ENCODE peak calls at places on chromosomes 7 and 10, in four cellular contexts. W is AG09309, V is heart right ventricle, K is BE2C. R is an unnamed sample.

GRCh38 chr7:133434246-133434865 is 181.5 kb downstream of the EXOC4 start:
- DNase-seq in W (no peak), V (no peak), K (peak; percentile 17), R (peak; percentile 22)

GRCh38 chr7:158398750-158399149 is 188.9 kb downstream of the PTPRN2 start:
- DNase-seq in W (no peak), V (no peak), K (no peak), R (no peak)

GRCh38 chr10:22252801-22253577 is 35.2 kb upstream of the EBLN1 start:
- DNase-seq in W (no peak), V (peak; percentile 50), K (peak; percentile 5), R (no peak)

GRCh38 chr7:3897430-3898385 is 596.7 kb downstream of the SDK1 start:
- DNase-seq in W (no peak), V (no peak), K (peak; percentile 17), R (peak; percentile 50)

GRCh38 chr10:100829933-100830727 is 82.6 kb upstream of the SLF2 start:
- DNase-seq in W (no peak), V (no peak), K (no peak), R (no peak)

GRCh38 chr10:67259319-67259929 is 333.6 kb downstream of the LRRTM3 start:
- DNase-seq in W (no peak), V (no peak), K (no peak), R (no peak)

GRCh38 chr7:40221836-40222235 is 87.0 kb downstream of the SUGCT start:
- DNase-seq in W (peak; percentile 87), V (no peak), K (no peak), R (peak; percentile 91)

GRCh38 chr7:95527033-95527775 is 41.5 kb downstream of the ASB4 start:
- DNase-seq in W (peak; percentile 8), V (no peak), K (peak; percentile 69), R (peak; percentile 31)

GRCh38 chr7:24825931-24826661 is 68.8 kb upstream of the GSDME start:
- DNase-seq in W (no peak), V (no peak), K (no peak), R (peak; percentile 75)

GRCh38 chr10:54854389-54854788 is 53.4 kb upstream of the PCDH15 start:
- DNase-seq in W (no peak), V (no peak), K (no peak), R (no peak)

GRCh38 chr7:106839511-106839910 is 25.6 kb upstream of the PIK3CG start:
- DNase-seq in W (no peak), V (no peak), K (no peak), R (no peak)

GRCh38 chr10:114879541-114880158 is 58.1 kb downstream of the FHIP2A start:
- DNase-seq in W (no peak), V (peak; percentile 19), K (peak; percentile 60), R (no peak)

GRCh38 chr10:86583983-86584382 is 62.4 kb upstream of the WAPL start:
- DNase-seq in W (no peak), V (no peak), K (no peak), R (no peak)

GRCh38 chr7:371119-371778 is 81.3 kb downstream of the FOXL3 start:
- DNase-seq in W (no peak), V (no peak), K (peak; percentile 31), R (no peak)

GRCh38 chr7:128821724-128822123 is 8.5 kb upstream of the FLNC start:
- DNase-seq in W (no peak), V (no peak), K (no peak), R (no peak)

GRCh38 chr10:125144693-125145623 is 15.4 kb downstream of the CTBP2 start:
- DNase-seq in W (no peak), V (no peak), K (peak; percentile 41), R (no peak)

GRCh38 chr7:19107392-19108147 is 9.9 kb downstream of the TWIST1 start:
- DNase-seq in W (no peak), V (peak; percentile 18), K (peak; percentile 61), R (no peak)

GRCh38 chr7:142523821-142524460 is 225.3 kb upstream of the PRSS1 start:
- DNase-seq in W (no peak), V (no peak), K (no peak), R (no peak)

GRCh38 chr7:140230862-140231778 is 54.3 kb upstream of the KDM7A start:
- DNase-seq in W (no peak), V (peak; percentile 39), K (peak; percentile 85), R (no peak)

GRCh38 chr7:2245883-2246679 is 4.1 kb downstream of the NUDT1 start:
- DNase-seq in W (no peak), V (peak; percentile 44), K (no peak), R (no peak)

GRCh38 chr7:66609176-66609575 is 19.5 kb upstream of the KCTD7 start:
- DNase-seq in W (no peak), V (no peak), K (no peak), R (no peak)

GRCh38 chr10:101060951-101061813 is 607 bp upstream of the KAZALD1 start:
- DNase-seq in W (peak; percentile 59), V (peak; percentile 98), K (peak; percentile 99), R (peak; percentile 56)

GRCh38 chr7:76356823-76357222 is 2.0 kb downstream of the YWHAG start:
- DNase-seq in W (no peak), V (no peak), K (peak; percentile 40), R (no peak)

GRCh38 chr7:101058355-101058754 is 26.9 kb upstream of the TRIM56 start:
- DNase-seq in W (no peak), V (peak; percentile 74), K (no peak), R (peak; percentile 15)

GRCh38 chr10:132114953-132115520 is 49.3 kb downstream of the JAKMIP3 start:
- DNase-seq in W (no peak), V (no peak), K (no peak), R (no peak)

GRCh38 chr10:12711344-12711708 is 290.2 kb downstream of the CCDC3 start:
- DNase-seq in W (no peak), V (no peak), K (no peak), R (no peak)

GRCh38 chr10:80894797-80895467 is 357.2 kb downstream of the SH2D4B start:
- DNase-seq in W (no peak), V (no peak), K (no peak), R (no peak)

GRCh38 chr7:84216477-84216876 is 21.9 kb upstream of the SEMA3A start:
- DNase-seq in W (no peak), V (no peak), K (no peak), R (no peak)

GRCh38 chr7:16271990-16272665 is 149.2 kb downstream of the CRPPA start:
- DNase-seq in W (no peak), V (no peak), K (no peak), R (no peak)

GRCh38 chr10:50798297-50798696 is 58.6 kb downstream of the ASAH2B start:
- DNase-seq in W (no peak), V (no peak), K (no peak), R (no peak)

GRCh38 chr10:74706966-74707365 is 119.4 kb upstream of the KAT6B start:
- DNase-seq in W (no peak), V (no peak), K (no peak), R (no peak)

GRCh38 chr10:74705361-74705980 is 120.9 kb upstream of the KAT6B start:
- DNase-seq in W (no peak), V (no peak), K (no peak), R (no peak)

GRCh38 chr10:74704629-74705360 is 121.6 kb upstream of the KAT6B start:
- DNase-seq in W (no peak), V (no peak), K (no peak), R (peak; percentile 82)
- H3K4me3 ChIP-seq in W (no peak overlapping the region), V (no peak overlapping the region), K (no peak overlapping the region), R (no peak overlapping the region)

DNA sequence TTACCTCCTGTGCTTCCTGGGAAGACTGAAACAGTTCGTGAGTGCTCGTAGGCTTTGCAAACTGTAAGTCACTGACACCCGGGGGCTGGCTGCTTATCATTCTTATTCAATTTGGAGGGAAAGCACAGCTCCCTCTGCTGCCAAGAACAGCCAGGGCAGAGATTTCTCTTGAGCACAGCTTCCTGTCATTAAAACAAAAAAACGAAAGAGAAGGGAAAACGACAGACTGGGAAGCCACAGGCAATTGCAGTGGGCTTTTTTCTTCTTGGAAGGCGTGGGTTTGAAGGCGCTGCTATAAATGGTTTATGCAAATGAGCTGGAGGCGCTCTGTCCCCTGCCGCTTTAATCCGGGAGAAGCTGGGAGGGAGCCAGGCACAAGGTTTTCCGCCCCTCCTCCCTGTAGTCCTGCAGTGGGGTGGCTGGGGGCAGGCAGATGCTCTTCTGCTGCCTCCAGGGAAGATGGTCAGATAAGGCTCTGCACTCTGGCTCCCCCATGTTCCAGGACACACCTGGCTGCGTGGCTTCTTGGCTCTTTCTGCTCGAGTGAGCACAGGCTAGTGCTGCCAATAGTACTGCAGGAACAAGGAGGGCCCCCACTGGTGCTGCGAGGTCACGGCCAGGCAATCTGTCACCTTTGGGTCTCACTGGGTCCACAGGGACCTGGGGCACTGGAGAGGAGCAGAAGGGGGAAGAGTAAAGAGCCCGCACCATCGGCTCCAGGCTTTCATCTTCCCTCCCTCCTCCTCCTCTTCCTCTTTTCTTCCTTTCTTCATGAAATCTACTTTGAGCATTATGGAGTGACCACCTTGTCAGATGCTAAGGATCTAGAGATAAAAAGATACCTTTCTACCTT is 49.5 kb downstream of the NEURL1 start:
- DNase-seq in W (no peak), V (no peak), K (peak; percentile 89), R (no peak)
- TF ChIP-seq CTCF in W (peak; percentile 69), V (peak; percentile 66), K (peak; percentile 73), R (peak; percentile 64)

GRCh38 chr10:31617767-31618166 is 298.8 kb downstream of the ZEB1 start:
- DNase-seq in W (no peak), V (no peak), K (no peak), R (no peak)

GRCh38 chr10:31620236-31621151 is 301.5 kb downstream of the ZEB1 start:
- DNase-seq in W (peak; percentile 34), V (peak; percentile 70), K (no peak), R (peak; percentile 58)

GRCh38 chr10:31619410-31620095 is 300.5 kb downstream of the ZEB1 start:
- DNase-seq in W (no peak), V (peak; percentile 26), K (no peak), R (no peak)

GRCh38 chr10:31617133-31617532 is 298.1 kb downstream of the ZEB1 start:
- DNase-seq in W (no peak), V (no peak), K (no peak), R (no peak)

GRCh38 chr10:31618541-31619291 is 299.7 kb downstream of the ZEB1 start:
- DNase-seq in W (peak; percentile 93), V (peak; percentile 63), K (peak; percentile 37), R (peak; percentile 55)
- H3K4me3 ChIP-seq in W (no peak overlapping the region), V (no peak overlapping the region), K (no peak overlapping the region), R (no peak overlapping the region)

GRCh38 chr10:113216068-113216467 is 266.0 kb downstream of the TCF7L2 start:
- DNase-seq in W (no peak), V (no peak), K (no peak), R (no peak)
- TF ChIP-seq CTCF in W (peak; percentile 29), V (no peak), K (peak; percentile 43), R (peak; percentile 40)

DNA sequence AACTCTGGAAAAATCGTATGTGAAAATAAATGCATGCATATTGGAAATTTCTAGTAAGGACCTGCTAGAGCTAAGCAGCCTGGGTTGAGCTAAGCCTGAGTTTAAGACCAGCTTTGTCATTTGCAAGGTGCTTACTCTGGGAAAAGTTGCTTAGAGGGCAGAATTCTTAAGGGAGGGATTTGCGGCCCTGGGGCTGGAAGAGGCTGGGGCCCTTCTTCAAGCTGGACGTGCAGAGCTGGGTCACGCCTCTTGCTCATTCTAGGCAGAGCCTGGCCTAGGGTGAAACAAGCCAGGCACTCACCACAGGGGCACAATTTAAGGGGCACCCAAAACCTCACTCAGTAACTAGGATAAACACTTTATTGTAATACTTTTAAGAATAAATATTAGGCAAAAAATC is 137.2 kb downstream of the ARHGAP22 start:
- DNase-seq in W (no peak), V (no peak), K (no peak), R (no peak)
- H3K4me3 ChIP-seq in W (no peak overlapping the region), V (no peak overlapping the region), K (no peak overlapping the region), R (no peak overlapping the region)

R was measured in astrocyte of the cerebellum.